ENCODE peak calls at places on chromosomes 4 and X, in five cellular contexts. P is HCT116, M is HepG2, U is SK-N-SH, J is GM12878. Y is an unnamed sample.

GRCh38 chr4:73740353-73740778 is at the start of gene CXCL8:
- DNase-seq in P (peak), M (peak), U (no peak), J (no peak), Y (peak)

GRCh38 chr4:113718252-113718651 is 43.3 kb downstream of the CAMK2D start:
- DNase-seq in P (no peak), M (no peak), U (no peak), J (no peak), Y (no peak)

GRCh38 chr4:46648088-46648744 is 258.3 kb upstream of the GABRA2 start:
- DNase-seq in P (no peak), M (peak), U (peak), J (no peak), Y (peak)

GRCh38 chrX:65595460-65595876 is 60.9 kb upstream of the LAS1L start:
- DNase-seq in P (peak), M (peak), U (peak), J (peak), Y (peak)

GRCh38 chr4:142656178-142656577 is 189.9 kb downstream of the INPP4B start:
- DNase-seq in P (peak), M (no peak), U (no peak), J (no peak), Y (peak)

GRCh38 chr4:86367577-86367976 is 7.7 kb upstream of the MAPK10 start:
- DNase-seq in P (no peak), M (no peak), U (no peak), J (no peak), Y (no peak)

GRCh38 chr4:184453402-184454160 is 20.8 kb downstream of the IRF2 start:
- DNase-seq in P (no peak), M (no peak), U (no peak), J (no peak), Y (peak)

GRCh38 chr4:108544504-108544903 is 75.9 kb upstream of the RPL34 start:
- DNase-seq in P (no peak), M (peak), U (no peak), J (no peak), Y (no peak)

GRCh38 chrX:129875669-129876068 is 30.3 kb upstream of the UTP14A start:
- DNase-seq in P (no peak), M (no peak), U (no peak), J (no peak), Y (no peak)

GRCh38 chrX:46235778-46236177 is 309.4 kb downstream of the ZNF674 start:
- DNase-seq in P (no peak), M (no peak), U (no peak), J (no peak), Y (no peak)

DNA sequence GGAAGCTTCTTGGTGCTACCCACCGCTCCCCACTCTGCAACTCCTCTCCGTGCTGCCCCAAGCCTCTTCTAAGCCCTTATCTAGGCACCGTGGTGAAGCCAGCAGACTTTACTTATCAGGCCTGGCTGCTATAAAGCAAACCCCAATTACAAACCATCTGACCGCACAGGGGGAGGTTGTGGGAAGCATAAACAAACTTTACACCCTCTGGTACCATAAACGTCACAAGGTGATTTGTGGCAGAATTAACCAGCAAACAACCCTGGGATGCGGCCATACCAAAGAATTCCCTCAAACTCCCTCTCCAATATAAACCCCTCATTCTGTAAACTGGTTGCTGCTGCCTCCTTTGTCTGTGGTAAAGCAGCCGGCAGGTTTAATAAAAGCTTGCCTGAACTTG is 55.2 kb downstream of the MAGEC2 start:
- DNase-seq in P (no peak), M (no peak), U (no peak), J (no peak), Y (no peak)
- TF ChIP-seq REST in P (no peak), M (no peak), U (no peak), J (no peak), Y (no peak)

GRCh38 chr4:152090543-152090942 is 329.7 kb upstream of the GATB start:
- DNase-seq in P (no peak), M (no peak), U (peak), J (no peak), Y (no peak)
- H2AFZ ChIP-seq in P (no peak), M (no peak), U (no peak), J (no peak), Y (peak)

DNA sequence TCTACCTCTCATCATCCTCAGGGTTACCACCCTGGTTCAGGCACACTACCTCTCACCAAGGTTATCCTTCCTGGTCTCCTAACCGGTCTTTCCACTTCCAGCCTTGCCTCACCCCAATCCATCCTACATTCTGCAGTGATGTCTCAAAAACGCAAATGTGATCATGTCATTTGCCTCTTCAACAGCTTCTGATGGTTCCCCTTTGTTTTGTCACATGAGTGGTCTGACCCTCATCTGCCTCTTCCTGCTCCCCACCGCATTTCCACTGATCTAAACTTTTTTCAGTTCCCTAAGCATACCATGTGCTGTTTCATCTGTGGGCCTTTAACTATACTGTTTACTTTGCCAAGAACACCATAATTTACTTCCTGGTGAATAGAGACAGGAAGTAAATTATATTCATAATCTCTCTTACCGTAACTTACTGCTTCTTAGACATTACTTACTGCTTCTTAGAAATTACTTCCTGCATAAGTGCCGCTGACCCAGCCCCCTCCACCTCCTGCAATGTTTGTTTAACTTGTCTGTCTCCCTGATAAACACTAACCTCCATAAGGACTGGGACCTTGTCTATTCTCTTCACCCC is 27.1 kb upstream of the NSUN7 start:
- DNase-seq in P (no peak), M (no peak), U (no peak), J (peak), Y (no peak)
- H3K4me2 ChIP-seq in P (no peak), M (no peak), U (no peak), J (peak), Y (no peak)

GRCh38 chrX:72041166-72041565 is 90.5 kb downstream of the RTL5 start:
- DNase-seq in P (no peak), M (no peak), U (no peak), J (no peak), Y (no peak)
- TF ChIP-seq REST in P (no peak), M (no peak), U (no peak), J (no peak), Y (no peak)

GRCh38 chr4:17781072-17781830 is at the start of gene FAM184B:
- DNase-seq in P (no peak), M (no peak), U (peak), J (no peak), Y (peak)
- H2AFZ ChIP-seq in P (no peak), M (no peak), U (no peak), J (no peak), Y (peak)

GRCh38 chr4:169268951-169269781 is 1.6 kb downstream of the SH3RF1 start:
- DNase-seq in P (no peak), M (peak), U (no peak), J (no peak), Y (no peak)

GRCh38 chr4:169267070-169267469 is 3.7 kb downstream of the SH3RF1 start:
- DNase-seq in P (no peak), M (no peak), U (no peak), J (no peak), Y (peak)

GRCh38 chr4:169266081-169266480 is 4.7 kb downstream of the SH3RF1 start:
- DNase-seq in P (no peak), M (no peak), U (no peak), J (no peak), Y (no peak)

GRCh38 chr4:169263791-169264392 is 6.9 kb downstream of the SH3RF1 start:
- DNase-seq in P (no peak), M (no peak), U (no peak), J (no peak), Y (no peak)

DNA sequence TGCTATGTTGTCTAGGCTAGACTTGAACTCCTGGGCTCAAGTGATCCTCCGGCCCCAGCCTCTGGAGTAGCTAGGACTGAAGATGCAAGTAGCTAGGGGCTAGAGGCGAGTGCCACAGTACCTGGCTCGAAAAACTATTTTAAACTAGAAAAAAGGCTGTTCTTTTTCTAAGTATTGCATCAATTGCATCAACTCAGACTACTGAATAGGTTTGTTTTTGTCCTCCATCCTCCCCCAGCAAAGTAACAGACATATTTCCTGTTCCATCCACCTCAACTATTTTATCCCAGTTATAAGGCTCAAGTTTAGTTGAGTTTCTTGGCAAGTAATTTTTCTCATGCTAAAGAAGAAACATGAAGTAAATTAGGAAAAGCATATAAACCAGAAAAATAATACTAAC is 4.1 kb downstream of the SH3RF1 start:
- DNase-seq in P (no peak), M (no peak), U (no peak), J (no peak), Y (no peak)
- H3K4me2 ChIP-seq in P (peak), M (peak), U (peak), J (no peak), Y (peak)

DNA sequence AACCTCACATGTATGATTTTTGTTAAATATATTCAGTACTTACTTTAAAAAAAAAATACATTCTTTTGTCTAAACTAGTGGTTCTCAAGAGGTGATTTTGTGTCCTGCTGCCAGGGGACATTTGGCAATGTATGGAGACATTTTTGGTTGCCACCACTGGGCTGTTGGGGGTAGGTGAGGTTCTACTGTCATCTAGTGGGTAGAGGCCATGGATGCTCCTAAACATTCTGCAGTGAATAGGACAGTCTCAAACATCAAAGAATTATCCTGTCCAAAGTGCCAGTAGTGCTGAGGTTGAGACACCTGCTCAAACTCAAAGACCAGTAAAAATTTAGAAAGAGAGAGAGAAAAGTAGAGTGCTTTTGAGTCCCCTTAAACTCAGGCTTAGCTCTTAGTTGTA is 32.9 kb upstream of the PGM2 start:
- DNase-seq in P (no peak), M (peak), U (no peak), J (no peak), Y (peak)
- TF ChIP-seq REST in P (no peak), M (no peak), U (no peak), J (no peak), Y (no peak)

GRCh38 chr4:133969202-133969873 is 232.3 kb downstream of the PABPC4L start:
- DNase-seq in P (no peak), M (no peak), U (peak), J (no peak), Y (no peak)
- H2AFZ ChIP-seq in P (peak), M (no peak), U (no peak), J (no peak), Y (no peak)

GRCh38 chr4:6404611-6405416 is 67.6 kb downstream of the PPP2R2C start:
- DNase-seq in P (no peak), M (no peak), U (peak), J (no peak), Y (peak)

GRCh38 chr4:6401797-6402196 is 70.6 kb downstream of the PPP2R2C start:
- DNase-seq in P (no peak), M (no peak), U (no peak), J (no peak), Y (no peak)

GRCh38 chr4:6405417-6405747 is 67.0 kb downstream of the PPP2R2C start:
- DNase-seq in P (no peak), M (no peak), U (peak), J (no peak), Y (no peak)

GRCh38 chr4:6402566-6403399 is 69.6 kb downstream of the PPP2R2C start:
- DNase-seq in P (no peak), M (no peak), U (no peak), J (no peak), Y (peak)

GRCh38 chr4:6403400-6403685 is 69.1 kb downstream of the PPP2R2C start:
- DNase-seq in P (no peak), M (no peak), U (no peak), J (no peak), Y (no peak)
- H3K4me2 ChIP-seq in P (no peak), M (no peak), U (no peak), J (no peak), Y (no peak)

GRCh38 chrX:13253223-13253622 is 66.6 kb downstream of the ATXN3L start:
- DNase-seq in P (no peak), M (no peak), U (no peak), J (peak), Y (no peak)

GRCh38 chrX:13252726-13253125 is 67.1 kb downstream of the ATXN3L start:
- DNase-seq in P (no peak), M (no peak), U (no peak), J (no peak), Y (no peak)

GRCh38 chrX:13254076-13254785 is 65.6 kb downstream of the ATXN3L start:
- DNase-seq in P (no peak), M (peak), U (no peak), J (peak), Y (no peak)

GRCh38 chrX:13248867-13249521 is 70.9 kb downstream of the ATXN3L start:
- DNase-seq in P (no peak), M (no peak), U (no peak), J (no peak), Y (no peak)

GRCh38 chrX:13250831-13251612 is 68.8 kb downstream of the ATXN3L start:
- DNase-seq in P (no peak), M (no peak), U (no peak), J (no peak), Y (no peak)
- TF ChIP-seq REST in P (no peak), M (no peak), U (no peak), J (no peak), Y (no peak)